ENCODE peak calls at places on chromosomes 2 and 18, in five cellular contexts. C, W, M, V and T are unnamed samples.

GRCh38 chr2:191304939-191305875 is 60.0 kb downstream of the MYO1B start:
- DNase-seq in C (no peak), W (no peak), M (peak; percentile 44), V (peak; percentile 57), T (no peak)

GRCh38 chr2:177754476-177754873 is 318.1 kb downstream of the PDE11A start:
- DNase-seq in C (no peak), W (no peak), M (peak; percentile 11), V (no peak), T (no peak)

GRCh38 chr2:107607054-107607453 is 219.6 kb upstream of the RGPD4 start:
- DNase-seq in C (no peak), W (no peak), M (no peak), V (no peak), T (no peak)

GRCh38 chr2:64846175-64846574 is 143.0 kb upstream of the SLC1A4 start:
- DNase-seq in C (no peak), W (no peak), M (no peak), V (no peak), T (no peak)

GRCh38 chr2:191321861-191322662 is 76.9 kb downstream of the MYO1B start:
- DNase-seq in C (peak; percentile 70), W (no peak), M (peak; percentile 90), V (no peak), T (peak; percentile 86)

GRCh38 chr18:5238371-5238758 is 41.3 kb upstream of the AKAIN1 start:
- DNase-seq in C (no peak), W (no peak), M (no peak), V (peak; percentile 51), T (no peak)

GRCh38 chr18:77147418-77147852 is 14.9 kb upstream of the MBP start:
- DNase-seq in C (no peak), W (no peak), M (no peak), V (no peak), T (no peak)

GRCh38 chr2:240629968-240630770 is 4.9 kb downstream of the GPR35 start:
- DNase-seq in C (no peak), W (no peak), M (no peak), V (peak; percentile 17), T (no peak)

GRCh38 chr2:212392048-212392447 is 146.6 kb downstream of the ERBB4 start:
- DNase-seq in C (no peak), W (no peak), M (no peak), V (no peak), T (no peak)

GRCh38 chr2:241903121-241904010 is 33.8 kb downstream of the RTP5 start:
- DNase-seq in C (no peak), W (no peak), M (no peak), V (no peak), T (no peak)

GRCh38 chr2:240956935-240957655 is 41.3 kb upstream of the SNED1 start:
- DNase-seq in C (no peak), W (no peak), M (no peak), V (no peak), T (no peak)

GRCh38 chr2:11949732-11950503 is 203.5 kb downstream of the LPIN1 start:
- DNase-seq in C (no peak), W (no peak), M (no peak), V (no peak), T (no peak)

GRCh38 chr2:27089111-27089954 is 2.8 kb downstream of the KHK start:
- DNase-seq in C (no peak), W (no peak), M (no peak), V (peak; percentile 19), T (no peak)

GRCh38 chr18:39959839-39960238 is 1995.2 kb upstream of the PIK3C3 start:
- DNase-seq in C (no peak), W (no peak), M (no peak), V (no peak), T (no peak)

GRCh38 chr18:79394438-79395307 is 1.1 kb upstream of the NFATC1 start:
- DNase-seq in C (no peak), W (no peak), M (peak; percentile 47), V (peak; percentile 56), T (peak; percentile 48)

GRCh38 chr2:11598228-11598731 is 64.4 kb downstream of the GREB1 start:
- DNase-seq in C (no peak), W (peak; percentile 75), M (no peak), V (no peak), T (no peak)

GRCh38 chr2:189287982-189288494 is 108.5 kb upstream of the COL5A2 start:
- DNase-seq in C (peak; percentile 39), W (no peak), M (peak; percentile 20), V (no peak), T (peak; percentile 8)

GRCh38 chr2:229713371-229714079 is 830 bp downstream of the DNER start:
- DNase-seq in C (no peak), W (peak; percentile 36), M (no peak), V (peak; percentile 52), T (peak; percentile 66)

GRCh38 chr2:70371753-70372152 is 69.9 kb upstream of the FAM136A start:
- DNase-seq in C (no peak), W (no peak), M (no peak), V (no peak), T (no peak)

GRCh38 chr2:180979086-180979934 is 1.1 kb upstream of the UBE2E3 start:
- DNase-seq in C (no peak), W (no peak), M (peak; percentile 41), V (no peak), T (no peak)

GRCh38 chr2:30807249-30807648 is at the start of gene CAPN13:
- DNase-seq in C (peak; percentile 46), W (no peak), M (peak; percentile 91), V (no peak), T (no peak)

GRCh38 chr2:53672881-53673522 is 94.6 kb upstream of the CHAC2 start:
- DNase-seq in C (no peak), W (no peak), M (no peak), V (no peak), T (no peak)

GRCh38 chr2:139492301-139492700 is 712.1 kb upstream of the NXPH2 start:
- DNase-seq in C (no peak), W (no peak), M (no peak), V (no peak), T (no peak)

GRCh38 chr18:26424428-26425147 is 123.8 kb downstream of the KCTD1 start:
- DNase-seq in C (no peak), W (no peak), M (no peak), V (no peak), T (no peak)

GRCh38 chr2:204015118-204015842 is 78.7 kb downstream of the ICOS start:
- DNase-seq in C (no peak), W (no peak), M (no peak), V (no peak), T (no peak)

GRCh38 chr2:172813314-172813888 is 77.8 kb downstream of the RAPGEF4 start:
- DNase-seq in C (no peak), W (no peak), M (no peak), V (no peak), T (peak; percentile 14)

GRCh38 chr2:12261993-12262680 is 454.6 kb upstream of the TRIB2 start:
- DNase-seq in C (peak; percentile 20), W (peak; percentile 82), M (peak; percentile 27), V (no peak), T (no peak)

GRCh38 chr2:69422198-69422597 is 15.0 kb downstream of the NFU1 start:
- DNase-seq in C (no peak), W (no peak), M (no peak), V (no peak), T (no peak)

GRCh38 chr2:20432714-20433113 is 14.2 kb upstream of the RHOB start:
- DNase-seq in C (no peak), W (no peak), M (no peak), V (no peak), T (no peak)

GRCh38 chr2:216632952-216633615 is at the start of gene IGFBP2:
- DNase-seq in C (no peak), W (peak; percentile 9), M (peak; percentile 72), V (peak; percentile 54), T (peak; percentile 48)

GRCh38 chr2:74919827-74920226 is 38.6 kb upstream of the POLE4 start:
- DNase-seq in C (peak; percentile 57), W (peak; percentile 16), M (peak; percentile 85), V (peak; percentile 60), T (no peak)

GRCh38 chr2:192137451-192137850 is 57.3 kb downstream of the TMEFF2 start:
- DNase-seq in C (no peak), W (no peak), M (no peak), V (no peak), T (no peak)

GRCh38 chr2:65420712-65421431 is 11.5 kb downstream of the SPRED2 start:
- DNase-seq in C (no peak), W (no peak), M (no peak), V (peak; percentile 34), T (no peak)